ENCODE peak calls at places on chromosomes 3 and 15, in six cellular contexts. H is astrocyte of the spinal cord, S is transverse colon, E is cardiac fibroblast, C is SK-N-SH, D is neural crest cell. L is an unnamed sample.

GRCh38 chr3:88149516-88150362 is at the start of gene C3orf38:
- DNase-seq in H (peak; percentile 94), S (peak; percentile 87), E (peak; percentile 93), C (peak; percentile 88), D (peak; percentile 78), L (peak; percentile 93)

GRCh38 chr3:59502806-59503205 is 453.0 kb upstream of the CFAP20DC start:
- DNase-seq in H (peak; percentile 84), S (no peak), E (peak; percentile 50), C (no peak), D (no peak), L (peak; percentile 86)

GRCh38 chr15:94970096-94970495 is 738.7 kb downstream of the MCTP2 start:
- DNase-seq in H (no peak), S (no peak), E (no peak), C (no peak), D (no peak), L (no peak)

GRCh38 chr15:62850791-62851291 is 191.7 kb upstream of the TPM1 start:
- DNase-seq in H (peak; percentile 81), S (no peak), E (peak; percentile 65), C (no peak), D (no peak), L (peak; percentile 68)

GRCh38 chr15:67105065-67105951 is 39.9 kb downstream of the SMAD3 start:
- DNase-seq in H (peak; percentile 98), S (peak; percentile 58), E (peak; percentile 97), C (no peak), D (no peak), L (peak; percentile 98)

GRCh38 chr15:63860161-63860954 is 26.6 kb upstream of the HERC1 start:
- DNase-seq in H (no peak), S (peak; percentile 14), E (no peak), C (no peak), D (no peak), L (no peak)

GRCh38 chr15:51103330-51103729 is 8.6 kb upstream of the TNFAIP8L3 start:
- DNase-seq in H (peak; percentile 68), S (no peak), E (peak; percentile 57), C (no peak), D (no peak), L (peak; percentile 95)

GRCh38 chr3:60933828-60934227 is 317.4 kb downstream of the FHIT start:
- DNase-seq in H (no peak), S (no peak), E (no peak), C (no peak), D (no peak), L (no peak)

GRCh38 chr15:88479169-88479568 is 11.7 kb downstream of the MRPS11 start:
- DNase-seq in H (no peak), S (no peak), E (no peak), C (no peak), D (no peak), L (no peak)

GRCh38 chr3:32406481-32407408 is 15.1 kb downstream of the CMTM7 start:
- DNase-seq in H (no peak), S (no peak), E (no peak), C (no peak), D (no peak), L (no peak)

GRCh38 chr15:48966595-48967301 is 3.0 kb upstream of the SHC4 start:
- DNase-seq in H (peak; percentile 81), S (no peak), E (no peak), C (no peak), D (no peak), L (peak; percentile 43)

GRCh38 chr15:42796955-42797779 is 60.2 kb upstream of the CDAN1 start:
- DNase-seq in H (peak; percentile 19), S (no peak), E (peak; percentile 48), C (no peak), D (no peak), L (peak; percentile 49)

GRCh38 chr3:16140894-16141285 is 33.6 kb upstream of the GALNT15 start:
- DNase-seq in H (no peak), S (no peak), E (no peak), C (no peak), D (no peak), L (no peak)

GRCh38 chr3:76203578-76203977 is 418.2 kb upstream of the ZNF717 start:
- DNase-seq in H (no peak), S (no peak), E (no peak), C (no peak), D (no peak), L (no peak)

GRCh38 chr15:67064607-67065530 is 533 bp upstream of the SMAD3 start:
- DNase-seq in H (peak; percentile 70), S (peak; percentile 68), E (no peak), C (no peak), D (peak; percentile 60), L (no peak)

GRCh38 chr3:64353256-64353655 is 128.0 kb upstream of the PRICKLE2 start:
- DNase-seq in H (no peak), S (no peak), E (peak; percentile 45), C (no peak), D (no peak), L (peak; percentile 39)

GRCh38 chr3:190319660-190320059 is 2.6 kb downstream of the CLDN1 start:
- DNase-seq in H (no peak), S (no peak), E (no peak), C (no peak), D (no peak), L (no peak)

GRCh38 chr15:73051402-73051810 is 857 bp upstream of the NEO1 start:
- DNase-seq in H (peak; percentile 1), S (peak; percentile 78), E (no peak), C (peak; percentile 78), D (no peak), L (no peak)

GRCh38 chr3:69767571-69767970 is 28.3 kb downstream of the MITF start:
- DNase-seq in H (no peak), S (peak; percentile 26), E (no peak), C (no peak), D (no peak), L (no peak)

GRCh38 chr3:42205800-42206514 is 60.0 kb downstream of the CCK start:
- DNase-seq in H (no peak), S (no peak), E (no peak), C (no peak), D (no peak), L (no peak)

GRCh38 chr3:42214064-42214463 is 51.9 kb downstream of the CCK start:
- DNase-seq in H (no peak), S (no peak), E (no peak), C (no peak), D (no peak), L (no peak)

GRCh38 chr3:42210731-42211130 is 55.3 kb downstream of the CCK start:
- DNase-seq in H (no peak), S (no peak), E (no peak), C (no peak), D (no peak), L (no peak)

GRCh38 chr3:42213417-42213816 is 52.6 kb downstream of the CCK start:
- DNase-seq in H (no peak), S (peak; percentile 68), E (no peak), C (no peak), D (no peak), L (no peak)

GRCh38 chr3:42209917-42210316 is 56.1 kb downstream of the CCK start:
- DNase-seq in H (no peak), S (no peak), E (no peak), C (no peak), D (no peak), L (no peak)
- TF ChIP-seq CTCF in H (no peak), S (no peak), E (no peak), C (no peak), D (no peak), L (no peak)

DNA sequence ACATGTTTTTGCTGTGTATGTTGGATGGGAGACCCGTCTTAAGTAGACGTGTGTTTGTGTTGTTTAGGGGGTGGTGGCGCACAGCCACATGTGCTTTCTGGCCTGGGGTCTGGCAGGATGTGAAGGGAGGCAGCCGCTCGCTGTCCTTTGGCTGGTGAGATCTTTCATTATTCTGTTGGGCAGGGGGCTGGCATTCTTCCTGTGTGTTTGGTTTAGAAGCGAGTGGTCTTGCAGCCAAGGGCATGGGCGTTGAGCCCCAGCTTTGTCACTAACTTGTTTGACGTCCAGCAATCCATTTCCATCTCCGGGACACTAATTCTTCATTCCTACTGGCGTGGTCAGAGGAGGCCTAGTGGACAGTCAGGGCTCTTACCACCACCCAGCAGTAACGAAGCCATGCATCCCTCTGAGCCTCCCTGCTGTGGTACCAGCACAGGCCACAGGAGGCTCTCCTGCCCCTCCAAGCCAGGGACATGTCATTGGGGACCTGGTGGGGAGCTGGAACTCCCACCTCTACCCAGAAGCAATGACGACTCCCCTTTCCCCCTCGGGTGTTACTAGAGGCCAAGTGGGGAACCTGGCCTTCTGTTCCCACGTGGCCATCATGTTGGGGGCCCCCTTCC is 10.7 kb downstream of the THSD4 start:
- DNase-seq in H (no peak), S (no peak), E (no peak), C (peak; percentile 45), D (no peak), L (peak; percentile 42)
- TF ChIP-seq CTCF in H (peak; percentile 44), S (no peak), E (peak; percentile 41), C (peak; percentile 26), D (peak; percentile 37), L (peak; percentile 52)

GRCh38 chr3:94405258-94406035 is 342.6 kb downstream of the NSUN3 start:
- DNase-seq in H (peak; percentile 69), S (no peak), E (no peak), C (no peak), D (no peak), L (peak; percentile 76)

GRCh38 chr3:94395851-94396250 is 333.0 kb downstream of the NSUN3 start:
- DNase-seq in H (no peak), S (no peak), E (no peak), C (no peak), D (no peak), L (no peak)

DNA sequence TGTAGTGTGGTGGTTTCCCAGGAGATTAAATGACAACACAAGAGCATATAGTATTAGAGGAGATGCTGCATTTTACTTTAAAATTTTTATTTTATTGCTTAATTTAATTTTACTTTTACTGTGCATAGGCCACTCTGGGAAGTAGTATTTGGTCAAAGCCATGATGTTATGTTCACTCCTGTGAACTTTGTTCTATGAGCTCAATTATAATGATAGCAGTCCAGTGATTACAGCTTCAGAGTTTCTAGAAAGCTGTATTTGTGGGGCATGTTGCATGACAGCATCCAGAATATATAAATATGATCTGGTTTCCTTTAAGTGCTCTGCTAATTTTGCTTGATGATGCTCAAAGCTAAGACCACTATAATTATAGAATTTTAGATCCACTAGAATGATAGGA is 338.6 kb downstream of the NSUN3 start:
- DNase-seq in H (no peak), S (no peak), E (no peak), C (no peak), D (no peak), L (no peak)
- TF ChIP-seq CTCF in H (no peak), S (no peak), E (no peak), C (no peak), D (no peak), L (no peak)

GRCh38 chr15:57743424-57743823 is 36.9 kb downstream of the POLR2M start:
- DNase-seq in H (no peak), S (no peak), E (no peak), C (no peak), D (no peak), L (no peak)
- TF ChIP-seq CTCF in H (peak; percentile 37), S (no peak), E (no peak), C (peak; percentile 10), D (no peak), L (no peak)

DNA sequence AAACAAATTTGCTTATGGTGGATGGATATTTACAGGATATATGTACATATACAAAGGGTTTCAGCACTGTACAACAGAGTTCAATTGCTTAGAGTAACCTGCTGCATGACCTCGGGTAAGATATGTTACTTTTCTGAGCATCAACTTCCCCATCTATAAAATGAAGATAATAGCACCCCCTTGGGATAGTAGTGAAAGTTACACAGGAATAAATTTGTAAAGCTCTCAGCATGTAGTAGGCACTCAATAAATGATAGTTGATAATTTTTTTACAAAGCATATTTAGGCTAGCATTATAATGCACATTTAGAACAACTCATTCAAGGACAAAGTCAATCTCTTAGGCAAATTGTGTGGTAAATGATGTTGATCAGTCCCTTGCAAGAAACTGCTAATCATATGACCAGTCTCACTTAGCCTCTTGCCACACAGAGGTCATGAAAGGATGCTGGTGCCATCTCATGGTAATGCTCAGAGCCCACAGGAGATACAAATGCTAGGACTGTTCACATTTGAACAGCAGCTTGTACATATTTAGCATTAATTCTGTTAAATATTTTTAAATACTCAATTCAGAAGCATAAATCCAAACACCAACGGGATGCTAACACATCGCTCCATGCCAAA is 123.9 kb downstream of the MAGI1 start:
- DNase-seq in H (no peak), S (no peak), E (peak; percentile 13), C (no peak), D (no peak), L (no peak)
- TF ChIP-seq CTCF in H (peak; percentile 10), S (no peak), E (no peak), C (peak; percentile 34), D (no peak), L (peak; percentile 23)